ENCODE peak calls at places on chromosomes 13 and 19, in eight cellular contexts. Q is AG09309; L is kidney epithelial cell; E is activated T-cell treated with anti-CD3 and anti-CD28 coated beads, Interleukin-2, amount 50 U/mL, for 72 hours; T is AG04450; C is C1 segment of cervical spinal cord; V is NK-92 treated with Interleukin-12 subunit alpha and Interleukin-12 subunit beta, amount 100 ng/mL, for 24 hours; N is amniotic epithelial cell. D is an unnamed sample.

GRCh38 chr19:55345101-55345817 is 5.6 kb downstream of the KMT5C start:
- DNase-seq in L (no peak), C (no peak), N (no peak), E (no peak), Q (no peak), V (no peak), T (no peak), D (no peak)

GRCh38 chr19:2329162-2329505 is 650 bp downstream of the SPPL2B start:
- DNase-seq in Q (no peak), V (no peak), C (no peak), L (no peak), E (no peak), T (no peak), N (no peak), D (no peak)

GRCh38 chr19:15829277-15829770 is 13.9 kb upstream of the OR10H1 start:
- DNase-seq in N (no peak), Q (no peak), T (no peak), C (no peak), V (no peak), L (no peak), E (no peak), D (no peak)

GRCh38 chr13:113151745-113152707 is 6.4 kb upstream of the PROZ start:
- DNase-seq in L (no peak), Q (peak; percentile 18), N (peak; percentile 21), C (peak; percentile 21), E (peak; percentile 17), V (no peak), T (peak; percentile 24), D (no peak)

GRCh38 chr19:19575411-19575810 is 37.3 kb downstream of the CILP2 start:
- DNase-seq in E (no peak), Q (no peak), C (no peak), T (no peak), L (no peak), N (no peak), V (no peak), D (no peak)

GRCh38 chr19:920051-920857 is 3.1 kb downstream of the KISS1R start:
- DNase-seq in L (no peak), C (no peak), N (peak; percentile 30), V (no peak), T (no peak), E (peak; percentile 74), Q (no peak), D (no peak)

GRCh38 chr13:23288564-23288963 is 107.8 kb downstream of the SGCG start:
- DNase-seq in E (no peak), Q (no peak), V (no peak), L (no peak), C (no peak), N (no peak), T (no peak), D (no peak)

GRCh38 chr13:45167611-45168554 is 33.0 kb downstream of the KCTD4 start:
- DNase-seq in E (no peak), T (no peak), Q (no peak), V (no peak), N (peak; percentile 82), L (no peak), C (no peak), D (no peak)

GRCh38 chr19:48837081-48837524 is 812 bp upstream of the HSD17B14 start:
- DNase-seq in L (no peak), V (peak; percentile 81), T (no peak), E (peak; percentile 83), N (peak; percentile 89), Q (peak; percentile 42), C (peak; percentile 78), D (peak; percentile 55)

GRCh38 chr13:93621966-93622365 is 395.4 kb downstream of the GPC6 start:
- DNase-seq in E (no peak), L (no peak), C (no peak), N (no peak), T (no peak), V (no peak), Q (no peak), D (no peak)

GRCh38 chr19:3798137-3798536 is 12.0 kb upstream of the MATK start:
- DNase-seq in Q (no peak), N (no peak), E (no peak), V (peak; percentile 29), C (no peak), L (no peak), T (no peak), D (no peak)

GRCh38 chr19:50750010-50750409 is 20.3 kb upstream of the GPR32 start:
- DNase-seq in T (no peak), V (no peak), L (no peak), E (no peak), C (no peak), Q (no peak), N (no peak), D (no peak)

GRCh38 chr13:72889496-72889895 is 107.6 kb downstream of the PIBF1 start:
- DNase-seq in E (no peak), N (no peak), V (no peak), Q (no peak), C (no peak), L (no peak), T (no peak), D (no peak)

GRCh38 chr13:24670927-24671326 is 9.3 kb upstream of the ATP12A start:
- DNase-seq in E (no peak), Q (no peak), N (no peak), L (no peak), T (no peak), C (no peak), V (no peak), D (no peak)

GRCh38 chr13:95921485-95921884 is 131.7 kb downstream of the UGGT2 start:
- DNase-seq in E (no peak), V (no peak), L (no peak), Q (no peak), C (no peak), T (no peak), N (peak; percentile 42), D (no peak)

GRCh38 chr19:44685877-44686276 is 13.1 kb upstream of the CEACAM16 start:
- DNase-seq in T (no peak), C (no peak), Q (peak; percentile 7), E (no peak), L (no peak), V (no peak), N (peak; percentile 66), D (no peak)